ENCODE peak calls at places on chromosomes 3 and 15, in six cellular contexts. One of them, this sample, is unnamed.
A peak's percentile ranks its signal among the peaks of the same experiment; 100 is the strongest.

GRCh38 chr3:123276346-123276745 is 74.6 kb downstream of the SEC22A start:
- DNase-seq in GM23248: no peak
- DNase-seq in hepatocyte: no peak
- DNase-seq in SK-N-SH: no peak
- DNase-seq in MM.1S: no peak
- DNase-seq in OCI-LY7: no peak
- DNase-seq in this sample: no peak

GRCh38 chr3:42728056-42728455 is 25.5 kb upstream of the HHATL start:
- DNase-seq in SK-N-SH: no peak
- DNase-seq in hepatocyte: no peak
- DNase-seq in MM.1S: no peak
- DNase-seq in OCI-LY7: no peak
- DNase-seq in GM23248: no peak
- DNase-seq in this sample: no peak

GRCh38 chr15:67126551-67127333 is 61.3 kb downstream of the SMAD3 start:
- DNase-seq in GM23248: peak; percentile 20
- DNase-seq in hepatocyte: peak; percentile 37
- DNase-seq in OCI-LY7: no peak
- DNase-seq in SK-N-SH: no peak
- DNase-seq in MM.1S: no peak
- DNase-seq in this sample: no peak

GRCh38 chr3:143654906-143655305 is 193.4 kb downstream of the SLC9A9 start:
- DNase-seq in MM.1S: no peak
- DNase-seq in GM23248: peak; percentile 84
- DNase-seq in SK-N-SH: no peak
- DNase-seq in hepatocyte: no peak
- DNase-seq in OCI-LY7: no peak
- DNase-seq in this sample: no peak

GRCh38 chr3:155791190-155791589 is 14.9 kb downstream of the C3orf33 start:
- DNase-seq in GM23248: peak; percentile 18
- DNase-seq in hepatocyte: no peak
- DNase-seq in SK-N-SH: no peak
- DNase-seq in MM.1S: no peak
- DNase-seq in OCI-LY7: no peak
- DNase-seq in this sample: no peak

GRCh38 chr15:78925076-78925624 is 19.7 kb downstream of the CTSH start:
- DNase-seq in hepatocyte: no peak
- DNase-seq in GM23248: no peak
- DNase-seq in SK-N-SH: no peak
- DNase-seq in MM.1S: no peak
- DNase-seq in OCI-LY7: no peak
- DNase-seq in this sample: no peak

GRCh38 chr3:37024820-37025405 is 31.6 kb downstream of the MLH1 start:
- DNase-seq in SK-N-SH: no peak
- DNase-seq in GM23248: no peak
- DNase-seq in hepatocyte: no peak
- DNase-seq in OCI-LY7: peak; percentile 61
- DNase-seq in MM.1S: peak; percentile 26
- DNase-seq in this sample: no peak

GRCh38 chr15:89575656-89576416 is 567 bp downstream of the TICRR start:
- DNase-seq in MM.1S: peak; percentile 16
- DNase-seq in SK-N-SH: no peak
- DNase-seq in OCI-LY7: peak; percentile 25
- DNase-seq in hepatocyte: peak; percentile 25
- DNase-seq in GM23248: peak; percentile 54
- DNase-seq in this sample: no peak

GRCh38 chr15:75666823-75667501 is 19.2 kb downstream of the SNX33 start:
- DNase-seq in SK-N-SH: no peak
- DNase-seq in hepatocyte: peak; percentile 51
- DNase-seq in OCI-LY7: no peak
- DNase-seq in MM.1S: no peak
- DNase-seq in GM23248: peak; percentile 100
- DNase-seq in this sample: peak; percentile 91

GRCh38 chr3:117719316-117719926 is 1009.8 kb downstream of the TUSC7 start:
- DNase-seq in GM23248: peak; percentile 58
- DNase-seq in hepatocyte: peak; percentile 19
- DNase-seq in OCI-LY7: peak; percentile 57
- DNase-seq in MM.1S: peak; percentile 59
- DNase-seq in SK-N-SH: peak; percentile 36
- DNase-seq in this sample: peak; percentile 0

GRCh38 chr15:57135800-57136199 is 217.4 kb downstream of the TCF12 start:
- DNase-seq in MM.1S: peak; percentile 18
- DNase-seq in GM23248: no peak
- DNase-seq in SK-N-SH: no peak
- DNase-seq in OCI-LY7: no peak
- DNase-seq in hepatocyte: no peak
- DNase-seq in this sample: no peak

GRCh38 chr3:101847328-101847727 is 2.0 kb upstream of the NFKBIZ start:
- DNase-seq in SK-N-SH: no peak
- DNase-seq in hepatocyte: no peak
- DNase-seq in GM23248: no peak
- DNase-seq in OCI-LY7: no peak
- DNase-seq in MM.1S: no peak
- DNase-seq in this sample: no peak

GRCh38 chr3:1118074-1118473 is 25.2 kb downstream of the CNTN6 start:
- DNase-seq in SK-N-SH: no peak
- DNase-seq in MM.1S: no peak
- DNase-seq in GM23248: peak; percentile 2
- DNase-seq in hepatocyte: peak; percentile 76
- DNase-seq in OCI-LY7: no peak
- DNase-seq in this sample: no peak

GRCh38 chr15:60799885-60800728 is 321.2 kb upstream of the ICE2 start:
- DNase-seq in OCI-LY7: no peak
- DNase-seq in MM.1S: no peak
- DNase-seq in SK-N-SH: peak; percentile 44
- DNase-seq in GM23248: peak; percentile 87
- DNase-seq in hepatocyte: no peak
- DNase-seq in this sample: no peak

GRCh38 chr15:30072630-30073029 is 10.1 kb upstream of the GOLGA8J start:
- DNase-seq in MM.1S: no peak
- DNase-seq in SK-N-SH: no peak
- DNase-seq in OCI-LY7: no peak
- DNase-seq in GM23248: peak; percentile 34
- DNase-seq in hepatocyte: no peak
- DNase-seq in this sample: no peak

GRCh38 chr15:30073915-30074314 is 8.8 kb upstream of the GOLGA8J start:
- DNase-seq in MM.1S: no peak
- DNase-seq in hepatocyte: no peak
- DNase-seq in OCI-LY7: no peak
- DNase-seq in GM23248: no peak
- DNase-seq in SK-N-SH: no peak
- DNase-seq in this sample: no peak
- TF ChIP-seq EZH2phosphoT487 in MM.1S: no peak
- TF ChIP-seq EZH2phosphoT487 in hepatocyte: no peak
- TF ChIP-seq EZH2phosphoT487 in OCI-LY7: no peak
- TF ChIP-seq EZH2phosphoT487 in GM23248: no peak
- TF ChIP-seq EZH2phosphoT487 in SK-N-SH: no peak
- TF ChIP-seq EZH2phosphoT487 in this sample: no peak

GRCh38 chr15:63373866-63374548 is 7.6 kb downstream of the CA12 start:
- DNase-seq in OCI-LY7: no peak
- DNase-seq in MM.1S: no peak
- DNase-seq in GM23248: no peak
- DNase-seq in SK-N-SH: no peak
- DNase-seq in hepatocyte: no peak
- DNase-seq in this sample: no peak

GRCh38 chr15:63372018-63372705 is 9.5 kb downstream of the CA12 start:
- DNase-seq in SK-N-SH: no peak
- DNase-seq in OCI-LY7: no peak
- DNase-seq in GM23248: peak; percentile 99
- DNase-seq in hepatocyte: peak; percentile 55
- DNase-seq in MM.1S: no peak
- DNase-seq in this sample: peak; percentile 38

GRCh38 chr15:63372753-63373152 is 8.9 kb downstream of the CA12 start:
- DNase-seq in OCI-LY7: no peak
- DNase-seq in SK-N-SH: peak; percentile 78
- DNase-seq in GM23248: peak; percentile 88
- DNase-seq in hepatocyte: no peak
- DNase-seq in MM.1S: no peak
- DNase-seq in this sample: no peak

GRCh38 chr15:63373330-63373729 is 8.3 kb downstream of the CA12 start:
- DNase-seq in OCI-LY7: no peak
- DNase-seq in SK-N-SH: no peak
- DNase-seq in GM23248: no peak
- DNase-seq in hepatocyte: no peak
- DNase-seq in MM.1S: no peak
- DNase-seq in this sample: no peak

DNA sequence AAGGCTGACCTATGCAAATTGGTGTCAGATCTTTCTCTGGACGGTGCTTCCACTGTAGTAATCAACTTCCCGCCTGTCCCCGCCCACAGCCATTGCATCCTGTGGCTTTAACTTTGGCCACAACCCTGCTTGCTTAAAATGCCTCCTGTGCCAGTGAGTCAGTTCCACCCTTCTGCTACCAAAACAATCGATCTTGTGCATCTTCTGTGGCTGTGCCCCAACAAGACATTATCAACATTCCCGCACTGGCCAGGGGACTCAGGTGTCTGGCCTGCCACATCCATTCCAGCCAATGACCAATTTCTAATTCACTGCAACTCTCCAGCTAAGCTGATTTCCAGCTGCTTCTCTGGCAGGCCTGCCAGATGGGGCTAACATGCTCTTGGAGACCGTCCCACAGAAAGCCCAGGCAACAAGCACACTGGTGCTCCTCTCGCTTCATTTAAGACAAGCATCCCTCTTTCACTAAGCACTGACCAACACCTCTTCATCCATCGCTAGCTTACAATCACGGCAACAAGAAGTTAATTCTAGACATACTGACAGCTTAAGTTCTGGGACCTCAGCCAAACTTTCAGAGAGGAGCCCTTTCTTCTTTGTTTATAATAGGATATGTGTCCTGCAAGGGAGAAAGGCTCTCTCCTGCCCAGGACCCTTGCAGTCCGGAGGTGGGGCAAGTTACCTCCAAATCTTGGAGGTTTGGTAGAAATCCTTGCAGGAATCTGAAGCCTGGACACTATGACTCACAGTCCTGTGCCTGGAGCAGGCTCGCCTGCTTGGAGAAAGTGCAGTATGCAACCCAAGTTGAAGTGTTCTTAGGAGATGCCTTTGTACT is 6.7 kb downstream of the CA12 start:
- DNase-seq in MM.1S: no peak
- DNase-seq in SK-N-SH: no peak
- DNase-seq in OCI-LY7: no peak
- DNase-seq in GM23248: peak; percentile 89
- DNase-seq in hepatocyte: peak; percentile 43
- DNase-seq in this sample: no peak
- TF ChIP-seq EZH2phosphoT487 in MM.1S: no peak
- TF ChIP-seq EZH2phosphoT487 in SK-N-SH: no peak
- TF ChIP-seq EZH2phosphoT487 in OCI-LY7: no peak
- TF ChIP-seq EZH2phosphoT487 in GM23248: no peak
- TF ChIP-seq EZH2phosphoT487 in hepatocyte: no peak
- TF ChIP-seq EZH2phosphoT487 in this sample: no peak

GRCh38 chr15:40912478-40912877 is 16.7 kb upstream of the DLL4 start:
- DNase-seq in OCI-LY7: no peak
- DNase-seq in MM.1S: no peak
- DNase-seq in hepatocyte: no peak
- DNase-seq in SK-N-SH: no peak
- DNase-seq in GM23248: no peak
- DNase-seq in this sample: no peak
- TF ChIP-seq EZH2phosphoT487 in OCI-LY7: no peak
- TF ChIP-seq EZH2phosphoT487 in MM.1S: no peak
- TF ChIP-seq EZH2phosphoT487 in hepatocyte: no peak
- TF ChIP-seq EZH2phosphoT487 in SK-N-SH: no peak
- TF ChIP-seq EZH2phosphoT487 in GM23248: no peak
- TF ChIP-seq EZH2phosphoT487 in this sample: no peak

DNA sequence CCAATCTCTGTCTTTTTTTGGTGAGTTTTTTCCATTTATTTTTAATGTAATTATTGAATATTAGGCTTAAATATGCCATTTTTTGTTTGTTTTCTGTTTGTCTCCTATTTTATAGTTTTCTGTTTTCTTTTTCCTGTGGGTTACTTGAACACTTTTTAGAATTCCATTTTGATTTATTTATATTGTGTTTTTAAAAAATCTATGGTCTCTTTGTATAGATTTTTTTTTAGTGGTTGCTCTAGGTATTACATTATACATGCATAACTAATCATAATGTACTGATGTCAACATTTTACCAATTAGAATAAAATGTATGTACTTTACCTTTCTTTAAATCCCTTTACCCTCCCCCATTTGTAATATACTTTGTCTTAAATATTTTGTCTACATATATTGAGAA is 56.2 kb downstream of the RASA2 start:
- DNase-seq in SK-N-SH: no peak
- DNase-seq in MM.1S: no peak
- DNase-seq in hepatocyte: no peak
- DNase-seq in OCI-LY7: no peak
- DNase-seq in GM23248: no peak
- DNase-seq in this sample: no peak
- TF ChIP-seq EZH2phosphoT487 in SK-N-SH: no peak
- TF ChIP-seq EZH2phosphoT487 in MM.1S: no peak
- TF ChIP-seq EZH2phosphoT487 in hepatocyte: no peak
- TF ChIP-seq EZH2phosphoT487 in OCI-LY7: no peak
- TF ChIP-seq EZH2phosphoT487 in GM23248: no peak
- TF ChIP-seq EZH2phosphoT487 in this sample: no peak

DNA sequence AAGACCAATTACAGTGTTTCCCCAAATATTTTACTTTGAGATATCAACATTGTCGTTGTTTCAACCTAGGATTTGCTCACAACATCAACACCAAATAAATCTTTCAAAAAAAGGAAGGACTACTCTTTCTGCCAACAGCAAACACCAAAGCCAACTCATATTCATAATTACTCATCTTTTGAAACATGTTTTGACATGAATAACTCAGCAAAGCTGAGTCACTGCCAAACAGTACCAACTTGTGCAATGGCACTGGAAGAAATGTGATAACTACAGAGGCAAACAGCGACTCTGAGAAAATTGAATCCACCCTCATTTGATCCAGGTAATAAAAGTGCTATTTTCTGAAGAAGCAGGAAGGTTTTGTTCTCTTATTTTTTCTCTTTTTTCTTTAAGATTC is 67.2 kb downstream of the PEX5L start:
- DNase-seq in SK-N-SH: no peak
- DNase-seq in OCI-LY7: no peak
- DNase-seq in GM23248: peak; percentile 34
- DNase-seq in MM.1S: no peak
- DNase-seq in hepatocyte: no peak
- DNase-seq in this sample: peak; percentile 3
- TF ChIP-seq EZH2phosphoT487 in SK-N-SH: no peak
- TF ChIP-seq EZH2phosphoT487 in OCI-LY7: no peak
- TF ChIP-seq EZH2phosphoT487 in GM23248: no peak
- TF ChIP-seq EZH2phosphoT487 in MM.1S: no peak
- TF ChIP-seq EZH2phosphoT487 in hepatocyte: no peak
- TF ChIP-seq EZH2phosphoT487 in this sample: no peak

DNA sequence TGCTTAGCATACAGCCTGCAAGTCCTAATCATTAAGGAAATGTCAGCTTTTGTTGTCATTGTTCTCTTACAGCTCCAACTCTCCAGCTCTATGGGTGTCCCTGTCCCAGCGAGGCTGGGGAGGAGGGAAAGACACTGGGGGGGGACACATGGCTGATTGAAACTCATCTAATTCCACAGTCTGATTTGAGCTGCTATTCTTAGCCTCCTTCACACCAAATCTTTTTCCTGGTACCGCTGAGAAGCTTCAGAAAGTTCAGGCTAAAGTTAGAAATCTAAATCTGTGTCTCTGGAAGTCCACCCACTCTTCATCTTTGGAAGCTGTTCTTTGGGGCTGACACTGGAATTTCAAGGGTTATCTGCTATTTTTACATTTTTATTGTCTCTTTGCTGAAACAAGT is 61.3 kb upstream of the RASGRP1 start:
- DNase-seq in MM.1S: no peak
- DNase-seq in SK-N-SH: no peak
- DNase-seq in GM23248: no peak
- DNase-seq in OCI-LY7: no peak
- DNase-seq in hepatocyte: no peak
- DNase-seq in this sample: no peak
- TF ChIP-seq EZH2phosphoT487 in MM.1S: no peak
- TF ChIP-seq EZH2phosphoT487 in SK-N-SH: no peak
- TF ChIP-seq EZH2phosphoT487 in GM23248: no peak
- TF ChIP-seq EZH2phosphoT487 in OCI-LY7: no peak
- TF ChIP-seq EZH2phosphoT487 in hepatocyte: no peak
- TF ChIP-seq EZH2phosphoT487 in this sample: no peak